ENCODE peak calls at places on chromosome 14, in five cellular contexts. One of them, this sample, is unnamed.

GRCh38 chr14:90547968-90548367 is 151.1 kb downstream of the CALM1 start:
- DNase-seq in GM12892: no peak
- DNase-seq in ovary: no peak
- DNase-seq in H54: no peak
- DNase-seq in gastrocnemius medialis: no peak
- DNase-seq in this sample: no peak

GRCh38 chr14:100067971-100068959 is 3.0 kb downstream of the EVL start:
- DNase-seq in GM12892: no peak
- DNase-seq in ovary: no peak
- DNase-seq in H54: peak
- DNase-seq in gastrocnemius medialis: no peak
- DNase-seq in this sample: peak

GRCh38 chr14:53047302-53047701 is 96.5 kb upstream of the FERMT2 start:
- DNase-seq in GM12892: no peak
- DNase-seq in ovary: no peak
- DNase-seq in H54: no peak
- DNase-seq in gastrocnemius medialis: no peak
- DNase-seq in this sample: no peak

GRCh38 chr14:21069388-21070082 is 569 bp upstream of the ARHGEF40 start:
- DNase-seq in GM12892: no peak
- DNase-seq in ovary: peak
- DNase-seq in H54: no peak
- DNase-seq in gastrocnemius medialis: no peak
- DNase-seq in this sample: no peak

GRCh38 chr14:90785474-90785873 is 30.8 kb downstream of the TTC7B start:
- DNase-seq in GM12892: no peak
- DNase-seq in ovary: no peak
- DNase-seq in H54: no peak
- DNase-seq in gastrocnemius medialis: no peak
- DNase-seq in this sample: peak

GRCh38 chr14:69808919-69809808 is 12.1 kb upstream of the SLC10A1 start:
- DNase-seq in GM12892: no peak
- DNase-seq in ovary: no peak
- DNase-seq in H54: no peak
- DNase-seq in gastrocnemius medialis: no peak
- DNase-seq in this sample: no peak

GRCh38 chr14:76953196-76953945 is 75.1 kb downstream of the IRF2BPL start:
- DNase-seq in GM12892: no peak
- DNase-seq in ovary: peak
- DNase-seq in H54: peak
- DNase-seq in gastrocnemius medialis: peak
- DNase-seq in this sample: peak

GRCh38 chr14:77967110-77967509 is 167.2 kb downstream of the ADCK1 start:
- DNase-seq in GM12892: no peak
- DNase-seq in ovary: no peak
- DNase-seq in H54: no peak
- DNase-seq in gastrocnemius medialis: no peak
- DNase-seq in this sample: no peak

GRCh38 chr14:53215101-53215500 is 62.0 kb upstream of the DDHD1 start:
- DNase-seq in GM12892: no peak
- DNase-seq in ovary: no peak
- DNase-seq in H54: no peak
- DNase-seq in gastrocnemius medialis: no peak
- DNase-seq in this sample: no peak

GRCh38 chr14:100067481-100067880 is 2.3 kb downstream of the EVL start:
- DNase-seq in GM12892: no peak
- DNase-seq in ovary: no peak
- DNase-seq in H54: no peak
- DNase-seq in gastrocnemius medialis: no peak
- DNase-seq in this sample: no peak

GRCh38 chr14:56168007-56168616 is 49.9 kb downstream of the PELI2 start:
- DNase-seq in GM12892: no peak
- DNase-seq in ovary: no peak
- DNase-seq in H54: no peak
- DNase-seq in gastrocnemius medialis: no peak
- DNase-seq in this sample: no peak

GRCh38 chr14:101193845-101194355 is 290.4 kb upstream of the RTL1 start:
- DNase-seq in GM12892: no peak
- DNase-seq in ovary: peak
- DNase-seq in H54: no peak
- DNase-seq in gastrocnemius medialis: no peak
- DNase-seq in this sample: no peak

GRCh38 chr14:91113829-91114078 is at the start of gene DGLUCY:
- DNase-seq in GM12892: peak
- DNase-seq in ovary: peak
- DNase-seq in H54: peak
- DNase-seq in gastrocnemius medialis: peak
- DNase-seq in this sample: peak

GRCh38 chr14:75476274-75476995 is 45.8 kb upstream of the BATF start:
- DNase-seq in GM12892: no peak
- DNase-seq in ovary: peak
- DNase-seq in H54: no peak
- DNase-seq in gastrocnemius medialis: no peak
- DNase-seq in this sample: no peak

GRCh38 chr14:63478024-63478423 is 65.2 kb downstream of the PPP2R5E start:
- DNase-seq in GM12892: peak
- DNase-seq in ovary: no peak
- DNase-seq in H54: no peak
- DNase-seq in gastrocnemius medialis: no peak
- DNase-seq in this sample: peak

GRCh38 chr14:21528381-21529348 is 2.5 kb upstream of the SALL2 start:
- DNase-seq in GM12892: no peak
- DNase-seq in ovary: no peak
- DNase-seq in H54: no peak
- DNase-seq in gastrocnemius medialis: no peak
- DNase-seq in this sample: peak

GRCh38 chr14:73792476-73792875 is 59.2 kb upstream of the PTGR2 start:
- DNase-seq in GM12892: no peak
- DNase-seq in ovary: no peak
- DNase-seq in H54: no peak
- DNase-seq in gastrocnemius medialis: no peak
- DNase-seq in this sample: no peak

GRCh38 chr14:71289536-71289935 is 382.3 kb downstream of the PCNX1 start:
- DNase-seq in GM12892: no peak
- DNase-seq in ovary: no peak
- DNase-seq in H54: no peak
- DNase-seq in gastrocnemius medialis: no peak
- DNase-seq in this sample: no peak

GRCh38 chr14:83007641-83008237 is 1474.1 kb upstream of the SEL1L start:
- DNase-seq in GM12892: no peak
- DNase-seq in ovary: no peak
- DNase-seq in H54: no peak
- DNase-seq in gastrocnemius medialis: no peak
- DNase-seq in this sample: no peak

GRCh38 chr14:54562334-54562733 is 4.6 kb upstream of the SAMD4A start:
- DNase-seq in GM12892: no peak
- DNase-seq in ovary: no peak
- DNase-seq in H54: no peak
- DNase-seq in gastrocnemius medialis: no peak
- DNase-seq in this sample: no peak

GRCh38 chr14:31962920-31963319 is 114.2 kb upstream of the ARHGAP5 start:
- DNase-seq in GM12892: no peak
- DNase-seq in ovary: no peak
- DNase-seq in H54: no peak
- DNase-seq in gastrocnemius medialis: no peak
- DNase-seq in this sample: no peak

GRCh38 chr14:23300687-23301223 is 1.9 kb downstream of the PPP1R3E start:
- DNase-seq in GM12892: no peak
- DNase-seq in ovary: peak
- DNase-seq in H54: peak
- DNase-seq in gastrocnemius medialis: peak
- DNase-seq in this sample: peak

GRCh38 chr14:61234215-61234916 is 46.8 kb downstream of the TMEM30B start:
- DNase-seq in GM12892: no peak
- DNase-seq in ovary: no peak
- DNase-seq in H54: no peak
- DNase-seq in gastrocnemius medialis: no peak
- DNase-seq in this sample: no peak

GRCh38 chr14:50038398-50039119 is 77.8 kb downstream of the VCPKMT start:
- DNase-seq in GM12892: peak
- DNase-seq in ovary: no peak
- DNase-seq in H54: peak
- DNase-seq in gastrocnemius medialis: no peak
- DNase-seq in this sample: peak

GRCh38 chr14:79583738-79584405 is 627.4 kb downstream of the DIO2 start:
- DNase-seq in GM12892: no peak
- DNase-seq in ovary: no peak
- DNase-seq in H54: no peak
- DNase-seq in gastrocnemius medialis: no peak
- DNase-seq in this sample: no peak

GRCh38 chr14:37566811-37567371 is 28.2 kb downstream of the FOXA1 start:
- DNase-seq in GM12892: no peak
- DNase-seq in ovary: no peak
- DNase-seq in H54: no peak
- DNase-seq in gastrocnemius medialis: no peak
- DNase-seq in this sample: no peak

GRCh38 chr14:37571391-37571790 is 23.7 kb downstream of the FOXA1 start:
- DNase-seq in GM12892: no peak
- DNase-seq in ovary: no peak
- DNase-seq in H54: no peak
- DNase-seq in gastrocnemius medialis: no peak
- DNase-seq in this sample: no peak

GRCh38 chr14:37563189-37563588 is 31.9 kb downstream of the FOXA1 start:
- DNase-seq in GM12892: no peak
- DNase-seq in ovary: no peak
- DNase-seq in H54: no peak
- DNase-seq in gastrocnemius medialis: no peak
- DNase-seq in this sample: no peak

GRCh38 chr14:37569729-37570128 is 25.3 kb downstream of the FOXA1 start:
- DNase-seq in GM12892: no peak
- DNase-seq in ovary: no peak
- DNase-seq in H54: no peak
- DNase-seq in gastrocnemius medialis: no peak
- DNase-seq in this sample: no peak

GRCh38 chr14:37565550-37565949 is 29.5 kb downstream of the FOXA1 start:
- DNase-seq in GM12892: no peak
- DNase-seq in ovary: no peak
- DNase-seq in H54: no peak
- DNase-seq in gastrocnemius medialis: no peak
- DNase-seq in this sample: no peak
- TF ChIP-seq POLR2A in GM12892: no peak
- TF ChIP-seq POLR2A in ovary: no peak
- TF ChIP-seq POLR2A in H54: no peak
- TF ChIP-seq POLR2A in gastrocnemius medialis: no peak
- TF ChIP-seq POLR2A in this sample: no peak

GRCh38 chr14:102592969-102593840 is 756 bp downstream of the RCOR1 start:
- DNase-seq in GM12892: no peak
- DNase-seq in ovary: peak
- DNase-seq in H54: no peak
- DNase-seq in gastrocnemius medialis: peak
- DNase-seq in this sample: peak

GRCh38 chr14:102591372-102591943 is 991 bp upstream of the RCOR1 start:
- DNase-seq in GM12892: no peak
- DNase-seq in ovary: peak
- DNase-seq in H54: no peak
- DNase-seq in gastrocnemius medialis: peak
- DNase-seq in this sample: peak

GRCh38 chr14:102593841-102594170 is 1.4 kb downstream of the RCOR1 start:
- DNase-seq in GM12892: no peak
- DNase-seq in ovary: no peak
- DNase-seq in H54: peak
- DNase-seq in gastrocnemius medialis: no peak
- DNase-seq in this sample: no peak

GRCh38 chr14:102590667-102591099 is 1.8 kb upstream of the RCOR1 start:
- DNase-seq in GM12892: no peak
- DNase-seq in ovary: peak
- DNase-seq in H54: peak
- DNase-seq in gastrocnemius medialis: no peak
- DNase-seq in this sample: peak

DNA sequence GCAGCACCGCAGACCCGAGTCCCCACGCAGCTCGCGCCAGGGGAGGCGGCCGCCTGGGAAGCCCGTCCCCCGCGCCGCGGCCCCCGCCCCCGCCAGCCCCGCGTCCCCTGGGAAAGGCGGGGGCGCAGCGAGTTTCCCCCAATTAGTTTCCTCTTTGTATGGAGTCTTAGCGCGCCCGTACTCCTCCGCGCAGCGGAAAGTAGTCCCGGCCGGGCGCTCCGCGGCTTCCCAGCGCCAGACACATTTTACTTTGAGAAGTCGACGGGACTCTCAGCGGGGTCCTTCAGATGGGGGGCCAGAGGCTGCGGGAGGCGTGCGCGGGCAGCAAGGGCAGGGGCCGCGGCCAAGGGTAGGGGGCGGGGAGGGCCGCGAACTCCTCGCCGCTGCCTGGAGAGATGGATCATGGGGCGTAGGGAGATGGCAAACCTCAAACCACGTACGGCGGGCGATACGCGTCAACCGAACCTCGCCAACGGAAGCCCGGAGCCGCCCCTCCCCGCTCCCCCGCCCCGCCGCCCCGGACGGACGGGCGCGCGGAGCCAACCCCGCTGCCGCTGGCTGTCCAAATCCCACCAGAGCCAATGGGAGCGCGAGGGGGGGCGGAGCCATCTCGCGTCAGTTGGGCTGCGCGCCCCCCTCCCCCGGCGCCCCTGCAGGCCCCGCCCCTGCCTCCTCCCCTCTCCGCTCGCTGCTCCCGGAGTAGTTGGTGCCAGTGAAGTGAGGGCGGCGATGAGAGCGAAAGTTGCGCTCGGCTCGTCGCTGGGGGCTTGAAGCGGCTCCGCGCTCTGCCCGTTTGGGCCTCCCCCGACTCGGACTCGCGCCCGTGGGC is at the start of gene RCOR1:
- DNase-seq in GM12892: peak
- DNase-seq in ovary: peak
- DNase-seq in H54: peak
- DNase-seq in gastrocnemius medialis: peak
- DNase-seq in this sample: peak
- TF ChIP-seq POLR2A in GM12892: peak
- TF ChIP-seq POLR2A in ovary: peak
- TF ChIP-seq POLR2A in H54: peak
- TF ChIP-seq POLR2A in gastrocnemius medialis: peak
- TF ChIP-seq POLR2A in this sample: peak

GRCh38 chr14:64915797-64916196 is 1.5 kb downstream of the CHURC1 start:
- DNase-seq in GM12892: no peak
- DNase-seq in ovary: no peak
- DNase-seq in H54: no peak
- DNase-seq in gastrocnemius medialis: no peak
- DNase-seq in this sample: peak
- TF ChIP-seq POLR2A in GM12892: no peak
- TF ChIP-seq POLR2A in ovary: no peak
- TF ChIP-seq POLR2A in H54: no peak
- TF ChIP-seq POLR2A in gastrocnemius medialis: no peak
- TF ChIP-seq POLR2A in this sample: no peak

DNA sequence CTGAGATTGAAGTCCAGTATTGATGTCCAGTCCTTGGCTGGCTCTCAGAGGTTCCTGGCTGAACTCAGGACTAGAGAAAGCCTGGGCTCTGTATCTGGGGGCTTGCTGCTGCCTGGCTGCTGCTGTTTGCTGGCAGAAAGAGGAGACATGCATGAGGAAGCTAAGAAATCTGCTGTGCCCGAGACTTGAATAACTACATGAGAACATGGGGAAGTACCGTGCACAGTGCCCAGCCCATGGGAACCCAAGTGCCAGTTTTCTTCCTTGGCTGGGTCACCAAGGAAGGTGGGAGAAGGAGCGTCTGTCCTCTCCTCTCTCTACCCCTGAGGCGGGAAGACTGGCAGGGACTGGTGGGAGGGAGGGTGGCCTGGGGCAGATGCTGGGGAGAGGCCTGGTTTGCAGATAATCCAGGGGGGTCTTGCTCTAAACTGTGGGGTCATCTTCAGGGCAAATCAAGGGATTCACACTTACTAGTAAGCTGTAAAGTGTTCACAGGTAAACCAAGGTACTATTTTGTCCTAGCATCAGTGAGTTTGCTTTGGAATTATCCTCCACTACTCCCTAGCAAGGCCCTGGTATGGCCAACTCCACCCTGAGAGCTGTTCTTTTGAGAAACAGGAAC is 13.8 kb upstream of the ZFP36L1 start:
- DNase-seq in GM12892: no peak
- DNase-seq in ovary: no peak
- DNase-seq in H54: no peak
- DNase-seq in gastrocnemius medialis: no peak
- DNase-seq in this sample: no peak
- TF ChIP-seq POLR2A in GM12892: no peak
- TF ChIP-seq POLR2A in ovary: no peak
- TF ChIP-seq POLR2A in H54: no peak
- TF ChIP-seq POLR2A in gastrocnemius medialis: no peak
- TF ChIP-seq POLR2A in this sample: no peak

This sample was measured in erythroblast.